ENCODE peak calls at places on chromosomes 7 and 10, in six cellular contexts. One of them, this sample, is unnamed.
A peak's percentile ranks its signal among the peaks of the same experiment; 100 is the strongest.

GRCh38 chr10:94496010-94496409 is 49.6 kb upstream of the HELLS start:
- DNase-seq in Panc1: no peak
- DNase-seq in tibial nerve: no peak
- DNase-seq in effector memory CD4-positive, alpha-beta T cell: no peak
- DNase-seq in body of pancreas: no peak
- DNase-seq in CD4-positive, CD25-positive, alpha-beta regulatory T cell: no peak
- DNase-seq in this sample: no peak

GRCh38 chr7:98235901-98236300 is 16.1 kb downstream of the TECPR1 start:
- DNase-seq in tibial nerve: no peak
- DNase-seq in Panc1: no peak
- DNase-seq in CD4-positive, CD25-positive, alpha-beta regulatory T cell: no peak
- DNase-seq in effector memory CD4-positive, alpha-beta T cell: no peak
- DNase-seq in body of pancreas: no peak
- DNase-seq in this sample: no peak

GRCh38 chr7:117672433-117672832 is 192.6 kb downstream of the CFTR start:
- DNase-seq in Panc1: no peak
- DNase-seq in CD4-positive, CD25-positive, alpha-beta regulatory T cell: no peak
- DNase-seq in tibial nerve: no peak
- DNase-seq in body of pancreas: no peak
- DNase-seq in effector memory CD4-positive, alpha-beta T cell: no peak
- DNase-seq in this sample: no peak

GRCh38 chr7:90749774-90750173 is 153.7 kb downstream of the CDK14 start:
- DNase-seq in tibial nerve: no peak
- DNase-seq in Panc1: no peak
- DNase-seq in effector memory CD4-positive, alpha-beta T cell: no peak
- DNase-seq in body of pancreas: no peak
- DNase-seq in CD4-positive, CD25-positive, alpha-beta regulatory T cell: no peak
- DNase-seq in this sample: no peak

GRCh38 chr7:18103436-18104218 is 76.0 kb upstream of the PRPS1L1 start:
- DNase-seq in CD4-positive, CD25-positive, alpha-beta regulatory T cell: no peak
- DNase-seq in body of pancreas: no peak
- DNase-seq in effector memory CD4-positive, alpha-beta T cell: no peak
- DNase-seq in Panc1: no peak
- DNase-seq in tibial nerve: no peak
- DNase-seq in this sample: no peak

GRCh38 chr7:98303906-98304305 is 22.4 kb downstream of the BRI3 start:
- DNase-seq in tibial nerve: no peak
- DNase-seq in Panc1: no peak
- DNase-seq in CD4-positive, CD25-positive, alpha-beta regulatory T cell: no peak
- DNase-seq in body of pancreas: no peak
- DNase-seq in effector memory CD4-positive, alpha-beta T cell: no peak
- DNase-seq in this sample: no peak

GRCh38 chr7:105673367-105674188 is 92.3 kb upstream of the EFCAB10 start:
- DNase-seq in tibial nerve: no peak
- DNase-seq in effector memory CD4-positive, alpha-beta T cell: no peak
- DNase-seq in Panc1: no peak
- DNase-seq in CD4-positive, CD25-positive, alpha-beta regulatory T cell: no peak
- DNase-seq in body of pancreas: peak; percentile 73
- DNase-seq in this sample: peak; percentile 41

GRCh38 chr10:44468965-44469364 is 84.1 kb upstream of the CXCL12 start:
- DNase-seq in CD4-positive, CD25-positive, alpha-beta regulatory T cell: no peak
- DNase-seq in effector memory CD4-positive, alpha-beta T cell: no peak
- DNase-seq in tibial nerve: no peak
- DNase-seq in body of pancreas: no peak
- DNase-seq in Panc1: no peak
- DNase-seq in this sample: no peak

GRCh38 chr10:28375399-28376354 is 72.8 kb upstream of the MPP7 start:
- DNase-seq in body of pancreas: peak; percentile 50
- DNase-seq in effector memory CD4-positive, alpha-beta T cell: no peak
- DNase-seq in CD4-positive, CD25-positive, alpha-beta regulatory T cell: no peak
- DNase-seq in Panc1: no peak
- DNase-seq in tibial nerve: no peak
- DNase-seq in this sample: no peak

GRCh38 chr7:103129702-103130557 is 19.0 kb downstream of the NAPEPLD start:
- DNase-seq in body of pancreas: no peak
- DNase-seq in tibial nerve: no peak
- DNase-seq in CD4-positive, CD25-positive, alpha-beta regulatory T cell: no peak
- DNase-seq in Panc1: no peak
- DNase-seq in effector memory CD4-positive, alpha-beta T cell: no peak
- DNase-seq in this sample: no peak

GRCh38 chr10:50594012-50594411 is 29.7 kb downstream of the SGMS1 start:
- DNase-seq in body of pancreas: no peak
- DNase-seq in tibial nerve: no peak
- DNase-seq in effector memory CD4-positive, alpha-beta T cell: no peak
- DNase-seq in Panc1: peak; percentile 61
- DNase-seq in CD4-positive, CD25-positive, alpha-beta regulatory T cell: no peak
- DNase-seq in this sample: no peak

GRCh38 chr7:45399069-45399468 is 175.1 kb upstream of the ADCY1 start:
- DNase-seq in CD4-positive, CD25-positive, alpha-beta regulatory T cell: no peak
- DNase-seq in body of pancreas: no peak
- DNase-seq in Panc1: no peak
- DNase-seq in tibial nerve: no peak
- DNase-seq in effector memory CD4-positive, alpha-beta T cell: no peak
- DNase-seq in this sample: no peak

GRCh38 chr10:130021373-130021950 is 57.4 kb upstream of the EBF3 start:
- DNase-seq in Panc1: no peak
- DNase-seq in body of pancreas: no peak
- DNase-seq in tibial nerve: peak; percentile 20
- DNase-seq in CD4-positive, CD25-positive, alpha-beta regulatory T cell: no peak
- DNase-seq in effector memory CD4-positive, alpha-beta T cell: no peak
- DNase-seq in this sample: no peak

GRCh38 chr7:40405991-40406390 is 271.2 kb downstream of the SUGCT start:
- DNase-seq in tibial nerve: no peak
- DNase-seq in CD4-positive, CD25-positive, alpha-beta regulatory T cell: no peak
- DNase-seq in body of pancreas: no peak
- DNase-seq in Panc1: no peak
- DNase-seq in effector memory CD4-positive, alpha-beta T cell: no peak
- DNase-seq in this sample: no peak

GRCh38 chr10:76442113-76442512 is 1010.7 kb downstream of the LRMDA start:
- DNase-seq in CD4-positive, CD25-positive, alpha-beta regulatory T cell: no peak
- DNase-seq in effector memory CD4-positive, alpha-beta T cell: no peak
- DNase-seq in tibial nerve: no peak
- DNase-seq in body of pancreas: no peak
- DNase-seq in Panc1: no peak
- DNase-seq in this sample: no peak

GRCh38 chr7:143355450-143356385 is 6.8 kb downstream of the FAM131B start:
- DNase-seq in effector memory CD4-positive, alpha-beta T cell: no peak
- DNase-seq in CD4-positive, CD25-positive, alpha-beta regulatory T cell: no peak
- DNase-seq in Panc1: no peak
- DNase-seq in tibial nerve: no peak
- DNase-seq in body of pancreas: no peak
- DNase-seq in this sample: no peak

GRCh38 chr10:33248638-33249037 is 85.8 kb downstream of the NRP1 start:
- DNase-seq in Panc1: no peak
- DNase-seq in effector memory CD4-positive, alpha-beta T cell: no peak
- DNase-seq in CD4-positive, CD25-positive, alpha-beta regulatory T cell: no peak
- DNase-seq in tibial nerve: peak; percentile 18
- DNase-seq in body of pancreas: no peak
- DNase-seq in this sample: no peak

GRCh38 chr10:101214446-101215396 is 14.5 kb downstream of the LBX1 start:
- DNase-seq in effector memory CD4-positive, alpha-beta T cell: peak; percentile 50
- DNase-seq in CD4-positive, CD25-positive, alpha-beta regulatory T cell: peak; percentile 70
- DNase-seq in Panc1: no peak
- DNase-seq in tibial nerve: peak; percentile 45
- DNase-seq in body of pancreas: peak; percentile 67
- DNase-seq in this sample: peak; percentile 76

GRCh38 chr7:90568213-90568612 is 27.9 kb upstream of the CDK14 start:
- DNase-seq in tibial nerve: no peak
- DNase-seq in CD4-positive, CD25-positive, alpha-beta regulatory T cell: no peak
- DNase-seq in effector memory CD4-positive, alpha-beta T cell: no peak
- DNase-seq in Panc1: no peak
- DNase-seq in body of pancreas: no peak
- DNase-seq in this sample: no peak

GRCh38 chr10:71774916-71775702 is 1.8 kb upstream of the VSIR start:
- DNase-seq in tibial nerve: no peak
- DNase-seq in Panc1: no peak
- DNase-seq in effector memory CD4-positive, alpha-beta T cell: no peak
- DNase-seq in CD4-positive, CD25-positive, alpha-beta regulatory T cell: no peak
- DNase-seq in body of pancreas: no peak
- DNase-seq in this sample: no peak

GRCh38 chr10:71771821-71772617 is 1.3 kb downstream of the VSIR start:
- DNase-seq in Panc1: no peak
- DNase-seq in tibial nerve: peak; percentile 74
- DNase-seq in body of pancreas: peak; percentile 32
- DNase-seq in effector memory CD4-positive, alpha-beta T cell: peak; percentile 35
- DNase-seq in CD4-positive, CD25-positive, alpha-beta regulatory T cell: no peak
- DNase-seq in this sample: no peak

GRCh38 chr10:71771204-71771603 is 2.1 kb downstream of the VSIR start:
- DNase-seq in Panc1: no peak
- DNase-seq in body of pancreas: peak; percentile 48
- DNase-seq in effector memory CD4-positive, alpha-beta T cell: no peak
- DNase-seq in tibial nerve: no peak
- DNase-seq in CD4-positive, CD25-positive, alpha-beta regulatory T cell: no peak
- DNase-seq in this sample: no peak

GRCh38 chr10:71772832-71773220 is 494 bp downstream of the VSIR start:
- DNase-seq in Panc1: no peak
- DNase-seq in CD4-positive, CD25-positive, alpha-beta regulatory T cell: no peak
- DNase-seq in body of pancreas: no peak
- DNase-seq in tibial nerve: no peak
- DNase-seq in effector memory CD4-positive, alpha-beta T cell: no peak
- DNase-seq in this sample: no peak

GRCh38 chr10:71773221-71773971 is at the start of gene VSIR:
- DNase-seq in Panc1: peak; percentile 18
- DNase-seq in effector memory CD4-positive, alpha-beta T cell: peak; percentile 88
- DNase-seq in CD4-positive, CD25-positive, alpha-beta regulatory T cell: peak; percentile 95
- DNase-seq in tibial nerve: peak; percentile 91
- DNase-seq in body of pancreas: peak; percentile 77
- DNase-seq in this sample: peak; percentile 87
- H3K4me1 ChIP-seq in Panc1: peaks cover 51% of the 10 kb centered on the region
- H3K4me1 ChIP-seq in effector memory CD4-positive, alpha-beta T cell: peaks cover 36% of the 10 kb centered on the region
- H3K4me1 ChIP-seq in CD4-positive, CD25-positive, alpha-beta regulatory T cell: peaks cover 67% of the 10 kb centered on the region
- H3K4me1 ChIP-seq in tibial nerve: peaks cover 72% of the 10 kb centered on the region
- H3K4me1 ChIP-seq in body of pancreas: peaks cover 42% of the 10 kb centered on the region
- H3K4me1 ChIP-seq in this sample: no peaks in the 10 kb centered on the region

GRCh38 chr7:63931985-63932577 is 66.6 kb upstream of the ZNF722 start:
- DNase-seq in body of pancreas: no peak
- DNase-seq in effector memory CD4-positive, alpha-beta T cell: no peak
- DNase-seq in Panc1: no peak
- DNase-seq in CD4-positive, CD25-positive, alpha-beta regulatory T cell: no peak
- DNase-seq in tibial nerve: no peak
- DNase-seq in this sample: no peak
- H3K9me3 ChIP-seq in body of pancreas: no peaks in the 10 kb centered on the region
- H3K9me3 ChIP-seq in effector memory CD4-positive, alpha-beta T cell: no peaks in the 10 kb centered on the region
- H3K9me3 ChIP-seq in Panc1: peaks cover 9% of the 10 kb centered on the region
- H3K9me3 ChIP-seq in CD4-positive, CD25-positive, alpha-beta regulatory T cell: peaks cover 1% of the 10 kb centered on the region
- H3K9me3 ChIP-seq in tibial nerve: no peaks in the 10 kb centered on the region
- H3K9me3 ChIP-seq in this sample: no peaks in the 10 kb centered on the region

GRCh38 chr7:24981544-24981951 is 1.6 kb upstream of the OSBPL3 start:
- DNase-seq in CD4-positive, CD25-positive, alpha-beta regulatory T cell: peak; percentile 39
- DNase-seq in body of pancreas: peak; percentile 57
- DNase-seq in Panc1: no peak
- DNase-seq in effector memory CD4-positive, alpha-beta T cell: peak; percentile 30
- DNase-seq in tibial nerve: peak; percentile 58
- DNase-seq in this sample: peak; percentile 69

GRCh38 chr7:24978837-24979469 is 1.0 kb downstream of the OSBPL3 start:
- DNase-seq in effector memory CD4-positive, alpha-beta T cell: no peak
- DNase-seq in body of pancreas: no peak
- DNase-seq in tibial nerve: no peak
- DNase-seq in CD4-positive, CD25-positive, alpha-beta regulatory T cell: no peak
- DNase-seq in Panc1: no peak
- DNase-seq in this sample: peak; percentile 27

GRCh38 chr7:24979470-24979862 is 512 bp downstream of the OSBPL3 start:
- DNase-seq in CD4-positive, CD25-positive, alpha-beta regulatory T cell: peak; percentile 82
- DNase-seq in body of pancreas: peak; percentile 65
- DNase-seq in Panc1: no peak
- DNase-seq in effector memory CD4-positive, alpha-beta T cell: peak; percentile 70
- DNase-seq in tibial nerve: peak; percentile 24
- DNase-seq in this sample: peak; percentile 75

GRCh38 chr7:24980695-24981543 is 941 bp upstream of the OSBPL3 start:
- DNase-seq in effector memory CD4-positive, alpha-beta T cell: no peak
- DNase-seq in CD4-positive, CD25-positive, alpha-beta regulatory T cell: no peak
- DNase-seq in Panc1: no peak
- DNase-seq in tibial nerve: peak; percentile 5
- DNase-seq in body of pancreas: peak; percentile 19
- DNase-seq in this sample: no peak

DNA sequence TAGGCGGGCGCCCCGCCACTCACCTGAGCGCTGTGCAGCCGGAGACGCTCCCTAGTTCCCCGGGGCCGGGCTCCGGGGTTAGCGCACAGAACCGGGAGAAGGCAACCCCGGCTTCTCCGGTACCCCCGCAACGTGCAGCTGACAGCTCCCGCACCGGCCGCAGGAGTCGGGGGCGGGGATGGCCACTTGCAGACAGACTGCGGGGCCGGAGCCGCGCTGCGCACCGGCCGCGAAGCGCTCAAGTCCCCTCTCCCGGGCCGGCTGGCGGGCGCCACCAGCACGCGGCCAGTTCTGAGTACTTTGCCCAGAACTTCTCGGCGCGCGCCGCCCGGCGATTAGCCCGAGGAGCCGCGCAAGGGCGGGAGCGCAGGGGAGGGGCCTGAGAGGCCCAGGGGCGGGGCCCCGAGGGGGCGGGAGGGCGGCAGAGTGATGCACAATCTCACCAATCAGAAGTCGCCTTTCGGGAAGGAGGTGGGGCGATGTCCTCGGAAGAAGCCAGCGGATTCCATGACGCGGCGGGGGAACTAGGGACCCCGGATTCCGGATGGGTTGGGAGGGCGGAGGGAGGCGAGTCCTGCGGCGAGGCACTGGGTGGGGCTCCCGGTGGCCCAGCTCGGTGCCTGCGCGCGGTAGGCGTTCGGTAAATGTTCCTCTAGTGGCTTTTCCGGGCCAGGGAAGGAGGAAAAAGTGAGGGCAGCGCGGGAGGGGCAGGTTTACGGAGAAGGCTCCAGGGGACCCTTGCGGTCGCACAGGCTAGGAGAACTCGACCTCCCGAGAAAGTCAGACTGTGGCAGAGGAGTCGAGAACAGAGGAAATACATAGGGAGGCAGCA is at the start of gene OSBPL3:
- DNase-seq in CD4-positive, CD25-positive, alpha-beta regulatory T cell: peak; percentile 94
- DNase-seq in body of pancreas: peak; percentile 95
- DNase-seq in Panc1: peak; percentile 57
- DNase-seq in tibial nerve: peak; percentile 95
- DNase-seq in effector memory CD4-positive, alpha-beta T cell: peak; percentile 97
- DNase-seq in this sample: peak; percentile 95
- H3K4me1 ChIP-seq in CD4-positive, CD25-positive, alpha-beta regulatory T cell: peaks cover 52% of the 10 kb centered on the region
- H3K4me1 ChIP-seq in body of pancreas: peaks cover 16% of the 10 kb centered on the region
- H3K4me1 ChIP-seq in Panc1: peaks cover 6% of the 10 kb centered on the region
- H3K4me1 ChIP-seq in tibial nerve: peaks cover 28% of the 10 kb centered on the region
- H3K4me1 ChIP-seq in effector memory CD4-positive, alpha-beta T cell: peaks cover 40% of the 10 kb centered on the region
- H3K4me1 ChIP-seq in this sample: no peaks in the 10 kb centered on the region

DNA sequence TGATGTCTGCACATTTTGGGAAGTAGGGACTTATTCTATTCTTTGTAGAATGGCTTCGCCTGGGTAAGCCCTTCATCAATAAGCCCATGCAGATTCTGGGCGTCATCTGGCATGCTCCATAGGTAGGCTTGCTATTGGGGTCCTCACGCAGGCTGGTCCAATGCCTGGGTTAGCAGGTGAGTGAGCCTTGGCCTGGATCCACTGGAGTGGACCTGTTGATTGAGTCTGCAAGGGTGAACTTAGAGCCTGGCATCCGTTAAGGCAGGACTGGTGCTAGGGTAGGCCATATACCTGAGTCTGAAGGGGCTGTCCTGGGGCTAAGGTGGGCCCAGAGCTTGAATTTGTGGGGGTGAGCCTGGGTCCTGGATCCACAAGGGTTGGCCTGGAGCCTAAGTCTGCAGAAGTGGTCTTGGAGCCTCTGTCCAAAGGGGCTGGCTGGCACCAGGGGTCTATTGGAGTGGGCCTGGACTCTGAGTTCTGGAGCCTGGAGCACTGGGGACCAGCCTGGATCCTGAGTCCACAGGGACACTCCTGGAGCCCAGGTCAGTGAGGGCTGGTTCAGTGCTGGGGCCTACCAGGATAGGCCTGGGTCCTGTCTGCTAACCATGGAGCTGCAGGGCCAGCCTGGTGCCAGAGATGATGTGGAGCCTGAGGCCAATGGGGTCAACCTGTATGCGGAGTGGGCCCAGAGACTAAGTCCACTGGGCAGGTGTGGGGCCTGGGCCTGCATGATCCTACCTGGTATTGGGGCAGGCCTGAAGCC is 297.7 kb downstream of the PTPRN2 start:
- DNase-seq in Panc1: no peak
- DNase-seq in effector memory CD4-positive, alpha-beta T cell: no peak
- DNase-seq in CD4-positive, CD25-positive, alpha-beta regulatory T cell: no peak
- DNase-seq in body of pancreas: no peak
- DNase-seq in tibial nerve: no peak
- DNase-seq in this sample: no peak
- H3K9me3 ChIP-seq in Panc1: peaks cover 7% of the 10 kb centered on the region
- H3K9me3 ChIP-seq in effector memory CD4-positive, alpha-beta T cell: peaks cover 11% of the 10 kb centered on the region
- H3K9me3 ChIP-seq in CD4-positive, CD25-positive, alpha-beta regulatory T cell: peaks cover 12% of the 10 kb centered on the region
- H3K9me3 ChIP-seq in body of pancreas: no peaks in the 10 kb centered on the region
- H3K9me3 ChIP-seq in tibial nerve: no peaks in the 10 kb centered on the region
- H3K9me3 ChIP-seq in this sample: no peaks in the 10 kb centered on the region

This sample was measured in BE2C.